ENCODE peak calls at places on chromosomes 1 and 21, in ten cellular contexts. One of them, this sample, is unnamed.

GRCh38 chr1:110880708-110881374 is 7.9 kb downstream of the CD53 start:
- DNase-seq in left ventricle myocardium inferior: no peak
- DNase-seq in spleen: no peak
- DNase-seq in brain microvascular endothelial cell: no peak
- DNase-seq in cardiac fibroblast: no peak
- DNase-seq in nephron progenitor cell: no peak
- DNase-seq in body of pancreas: no peak
- DNase-seq in CD8-positive, alpha-beta T cell: peak
- DNase-seq in tibial nerve: no peak
- DNase-seq in IMR-90: no peak
- DNase-seq in this sample: no peak

GRCh38 chr1:157099633-157100009 is at the start of gene ETV3L:
- DNase-seq in cardiac fibroblast: no peak
- DNase-seq in nephron progenitor cell: no peak
- DNase-seq in tibial nerve: no peak
- DNase-seq in body of pancreas: no peak
- DNase-seq in left ventricle myocardium inferior: peak
- DNase-seq in IMR-90: no peak
- DNase-seq in CD8-positive, alpha-beta T cell: no peak
- DNase-seq in spleen: peak
- DNase-seq in brain microvascular endothelial cell: no peak
- DNase-seq in this sample: no peak

GRCh38 chr1:85581138-85581801 is 709 bp downstream of the CCN1 start:
- DNase-seq in spleen: peak
- DNase-seq in tibial nerve: peak
- DNase-seq in brain microvascular endothelial cell: no peak
- DNase-seq in CD8-positive, alpha-beta T cell: no peak
- DNase-seq in left ventricle myocardium inferior: peak
- DNase-seq in cardiac fibroblast: peak
- DNase-seq in body of pancreas: peak
- DNase-seq in nephron progenitor cell: peak
- DNase-seq in IMR-90: peak
- DNase-seq in this sample: peak

GRCh38 chr21:29230541-29231275 is 68.0 kb upstream of the BACH1 start:
- DNase-seq in brain microvascular endothelial cell: no peak
- DNase-seq in CD8-positive, alpha-beta T cell: no peak
- DNase-seq in cardiac fibroblast: peak
- DNase-seq in tibial nerve: no peak
- DNase-seq in IMR-90: no peak
- DNase-seq in body of pancreas: no peak
- DNase-seq in left ventricle myocardium inferior: no peak
- DNase-seq in spleen: no peak
- DNase-seq in nephron progenitor cell: no peak
- DNase-seq in this sample: no peak

GRCh38 chr1:226643167-226643566 is 94.6 kb downstream of the STUM start:
- DNase-seq in left ventricle myocardium inferior: peak
- DNase-seq in tibial nerve: no peak
- DNase-seq in brain microvascular endothelial cell: peak
- DNase-seq in spleen: peak
- DNase-seq in nephron progenitor cell: no peak
- DNase-seq in cardiac fibroblast: peak
- DNase-seq in CD8-positive, alpha-beta T cell: peak
- DNase-seq in IMR-90: peak
- DNase-seq in body of pancreas: no peak
- DNase-seq in this sample: no peak

GRCh38 chr1:79646885-79647284 is 640.4 kb upstream of the ADGRL4 start:
- DNase-seq in left ventricle myocardium inferior: no peak
- DNase-seq in cardiac fibroblast: no peak
- DNase-seq in CD8-positive, alpha-beta T cell: no peak
- DNase-seq in spleen: no peak
- DNase-seq in tibial nerve: no peak
- DNase-seq in nephron progenitor cell: no peak
- DNase-seq in body of pancreas: no peak
- DNase-seq in brain microvascular endothelial cell: no peak
- DNase-seq in IMR-90: no peak
- DNase-seq in this sample: no peak

GRCh38 chr1:58849556-58849955 is 65.7 kb upstream of the JUN start:
- DNase-seq in spleen: no peak
- DNase-seq in IMR-90: no peak
- DNase-seq in nephron progenitor cell: no peak
- DNase-seq in left ventricle myocardium inferior: no peak
- DNase-seq in tibial nerve: no peak
- DNase-seq in cardiac fibroblast: no peak
- DNase-seq in CD8-positive, alpha-beta T cell: no peak
- DNase-seq in brain microvascular endothelial cell: no peak
- DNase-seq in body of pancreas: no peak
- DNase-seq in this sample: no peak

GRCh38 chr1:220966473-220966872 is 87.2 kb downstream of the HLX start:
- DNase-seq in left ventricle myocardium inferior: no peak
- DNase-seq in CD8-positive, alpha-beta T cell: no peak
- DNase-seq in brain microvascular endothelial cell: no peak
- DNase-seq in body of pancreas: no peak
- DNase-seq in tibial nerve: no peak
- DNase-seq in nephron progenitor cell: no peak
- DNase-seq in IMR-90: no peak
- DNase-seq in spleen: no peak
- DNase-seq in cardiac fibroblast: no peak
- DNase-seq in this sample: no peak

GRCh38 chr1:75392278-75392677 is 218.6 kb downstream of the SLC44A5 start:
- DNase-seq in brain microvascular endothelial cell: no peak
- DNase-seq in body of pancreas: no peak
- DNase-seq in tibial nerve: no peak
- DNase-seq in nephron progenitor cell: no peak
- DNase-seq in left ventricle myocardium inferior: no peak
- DNase-seq in CD8-positive, alpha-beta T cell: no peak
- DNase-seq in IMR-90: no peak
- DNase-seq in spleen: no peak
- DNase-seq in cardiac fibroblast: no peak
- DNase-seq in this sample: no peak

GRCh38 chr1:47690341-47691244 is 252.7 kb downstream of the FOXD2 start:
- DNase-seq in nephron progenitor cell: no peak
- DNase-seq in CD8-positive, alpha-beta T cell: no peak
- DNase-seq in spleen: peak
- DNase-seq in body of pancreas: no peak
- DNase-seq in tibial nerve: no peak
- DNase-seq in IMR-90: no peak
- DNase-seq in brain microvascular endothelial cell: no peak
- DNase-seq in left ventricle myocardium inferior: no peak
- DNase-seq in cardiac fibroblast: no peak
- DNase-seq in this sample: no peak

GRCh38 chr1:28775121-28775942 is 36.6 kb upstream of the OPRD1 start:
- DNase-seq in body of pancreas: peak
- DNase-seq in spleen: peak
- DNase-seq in CD8-positive, alpha-beta T cell: peak
- DNase-seq in IMR-90: peak
- DNase-seq in brain microvascular endothelial cell: peak
- DNase-seq in tibial nerve: peak
- DNase-seq in cardiac fibroblast: peak
- DNase-seq in left ventricle myocardium inferior: peak
- DNase-seq in nephron progenitor cell: peak
- DNase-seq in this sample: no peak

GRCh38 chr1:59971464-59971911 is 44.9 kb upstream of the CYP2J2 start:
- DNase-seq in spleen: peak
- DNase-seq in CD8-positive, alpha-beta T cell: peak
- DNase-seq in IMR-90: peak
- DNase-seq in tibial nerve: peak
- DNase-seq in nephron progenitor cell: peak
- DNase-seq in brain microvascular endothelial cell: peak
- DNase-seq in left ventricle myocardium inferior: peak
- DNase-seq in body of pancreas: peak
- DNase-seq in cardiac fibroblast: peak
- DNase-seq in this sample: peak

GRCh38 chr1:43446881-43447835 is 6.6 kb downstream of the HYI start:
- DNase-seq in tibial nerve: no peak
- DNase-seq in spleen: peak
- DNase-seq in cardiac fibroblast: no peak
- DNase-seq in body of pancreas: no peak
- DNase-seq in left ventricle myocardium inferior: no peak
- DNase-seq in IMR-90: no peak
- DNase-seq in brain microvascular endothelial cell: no peak
- DNase-seq in nephron progenitor cell: no peak
- DNase-seq in CD8-positive, alpha-beta T cell: no peak
- DNase-seq in this sample: no peak

GRCh38 chr1:87200875-87201638 is 127.6 kb upstream of the LMO4 start:
- DNase-seq in cardiac fibroblast: no peak
- DNase-seq in spleen: no peak
- DNase-seq in IMR-90: no peak
- DNase-seq in tibial nerve: no peak
- DNase-seq in body of pancreas: no peak
- DNase-seq in left ventricle myocardium inferior: no peak
- DNase-seq in CD8-positive, alpha-beta T cell: no peak
- DNase-seq in nephron progenitor cell: no peak
- DNase-seq in brain microvascular endothelial cell: no peak
- DNase-seq in this sample: no peak

GRCh38 chr1:61079276-61079897 is 3.0 kb upstream of the NFIA start:
- DNase-seq in IMR-90: no peak
- DNase-seq in spleen: no peak
- DNase-seq in tibial nerve: peak
- DNase-seq in CD8-positive, alpha-beta T cell: no peak
- DNase-seq in brain microvascular endothelial cell: no peak
- DNase-seq in left ventricle myocardium inferior: no peak
- DNase-seq in cardiac fibroblast: no peak
- DNase-seq in nephron progenitor cell: no peak
- DNase-seq in body of pancreas: no peak
- DNase-seq in this sample: no peak

GRCh38 chr1:227191607-227192006 is 126.7 kb downstream of the CDC42BPA start:
- DNase-seq in tibial nerve: no peak
- DNase-seq in CD8-positive, alpha-beta T cell: no peak
- DNase-seq in nephron progenitor cell: no peak
- DNase-seq in cardiac fibroblast: no peak
- DNase-seq in left ventricle myocardium inferior: no peak
- DNase-seq in body of pancreas: no peak
- DNase-seq in brain microvascular endothelial cell: no peak
- DNase-seq in IMR-90: no peak
- DNase-seq in spleen: no peak
- DNase-seq in this sample: no peak

DNA sequence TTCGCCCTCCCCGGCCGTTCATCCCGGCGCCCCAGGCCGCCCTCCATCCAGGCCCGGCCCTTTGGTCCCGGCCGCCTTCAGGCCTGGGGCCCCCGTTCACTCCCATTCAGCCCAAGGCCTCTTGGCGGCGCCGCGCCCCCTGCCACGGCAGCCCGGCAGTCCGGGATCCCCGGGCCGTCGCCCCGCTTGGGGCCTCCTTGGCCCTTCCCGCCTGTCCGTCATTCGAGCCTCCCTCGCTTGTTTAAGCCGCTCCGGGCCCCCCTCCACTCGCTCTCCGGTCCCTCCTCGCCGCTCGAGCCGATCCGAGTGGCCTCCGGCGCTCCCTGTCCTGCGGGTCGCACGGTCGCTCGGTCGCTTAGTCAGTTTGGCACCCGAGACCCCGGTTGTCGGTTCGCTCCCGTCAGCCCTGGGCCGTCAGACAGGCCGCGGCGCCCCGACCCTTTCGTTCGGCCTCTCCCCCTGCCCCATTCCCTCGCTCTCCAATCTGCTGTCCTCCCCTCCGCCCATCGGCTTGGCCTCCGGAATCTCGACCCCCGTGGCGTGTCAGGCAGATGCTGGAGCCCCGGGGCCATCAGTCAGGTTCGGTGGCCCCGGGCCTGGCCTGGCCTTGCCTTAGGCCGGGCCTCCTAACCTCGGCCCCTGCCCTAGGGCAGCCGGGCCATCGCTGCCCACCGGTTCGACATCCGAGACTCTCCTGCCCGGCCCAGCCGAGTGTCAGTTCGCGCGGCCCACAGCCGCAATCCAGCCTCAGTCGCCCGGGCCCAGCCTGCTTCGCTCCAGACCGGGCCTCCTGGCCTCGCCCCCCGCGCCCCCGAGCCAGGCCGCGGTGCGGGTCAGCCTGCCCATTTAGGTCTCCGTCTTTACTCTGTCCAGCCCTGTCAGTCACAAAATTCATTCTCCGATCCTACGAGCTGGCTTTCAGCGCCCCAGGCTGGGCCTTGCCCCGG is 1.1 kb downstream of the LRRC41 start:
- DNase-seq in left ventricle myocardium inferior: peak
- DNase-seq in cardiac fibroblast: peak
- DNase-seq in body of pancreas: peak
- DNase-seq in IMR-90: peak
- DNase-seq in brain microvascular endothelial cell: peak
- DNase-seq in spleen: peak
- DNase-seq in nephron progenitor cell: peak
- DNase-seq in tibial nerve: peak
- DNase-seq in CD8-positive, alpha-beta T cell: peak
- DNase-seq in this sample: peak
- TF ChIP-seq CTCF in left ventricle myocardium inferior: no peak
- TF ChIP-seq CTCF in cardiac fibroblast: no peak
- TF ChIP-seq CTCF in body of pancreas: no peak
- TF ChIP-seq CTCF in IMR-90: peak
- TF ChIP-seq CTCF in brain microvascular endothelial cell: peak
- TF ChIP-seq CTCF in spleen: peak
- TF ChIP-seq CTCF in nephron progenitor cell: no peak
- TF ChIP-seq CTCF in tibial nerve: no peak
- TF ChIP-seq CTCF in CD8-positive, alpha-beta T cell: peak
- TF ChIP-seq CTCF in this sample: peak

GRCh38 chr1:41795205-41795762 is 123.4 kb downstream of the HIVEP3 start:
- DNase-seq in CD8-positive, alpha-beta T cell: no peak
- DNase-seq in left ventricle myocardium inferior: no peak
- DNase-seq in brain microvascular endothelial cell: peak
- DNase-seq in cardiac fibroblast: peak
- DNase-seq in nephron progenitor cell: no peak
- DNase-seq in IMR-90: peak
- DNase-seq in spleen: no peak
- DNase-seq in tibial nerve: no peak
- DNase-seq in body of pancreas: no peak
- DNase-seq in this sample: no peak
- TF ChIP-seq CTCF in CD8-positive, alpha-beta T cell: no peak
- TF ChIP-seq CTCF in left ventricle myocardium inferior: peak
- TF ChIP-seq CTCF in brain microvascular endothelial cell: peak
- TF ChIP-seq CTCF in cardiac fibroblast: peak
- TF ChIP-seq CTCF in nephron progenitor cell: no peak
- TF ChIP-seq CTCF in IMR-90: peak
- TF ChIP-seq CTCF in spleen: no peak
- TF ChIP-seq CTCF in tibial nerve: no peak
- TF ChIP-seq CTCF in body of pancreas: peak
- TF ChIP-seq CTCF in this sample: peak

GRCh38 chr1:192807221-192807967 is 1.4 kb upstream of the RGS2 start:
- DNase-seq in body of pancreas: no peak
- DNase-seq in CD8-positive, alpha-beta T cell: no peak
- DNase-seq in left ventricle myocardium inferior: no peak
- DNase-seq in tibial nerve: no peak
- DNase-seq in cardiac fibroblast: peak
- DNase-seq in spleen: no peak
- DNase-seq in brain microvascular endothelial cell: no peak
- DNase-seq in nephron progenitor cell: no peak
- DNase-seq in IMR-90: peak
- DNase-seq in this sample: no peak
- TF ChIP-seq CTCF in body of pancreas: peak
- TF ChIP-seq CTCF in CD8-positive, alpha-beta T cell: no peak
- TF ChIP-seq CTCF in left ventricle myocardium inferior: peak
- TF ChIP-seq CTCF in tibial nerve: peak
- TF ChIP-seq CTCF in cardiac fibroblast: peak
- TF ChIP-seq CTCF in spleen: no peak
- TF ChIP-seq CTCF in brain microvascular endothelial cell: peak
- TF ChIP-seq CTCF in nephron progenitor cell: no peak
- TF ChIP-seq CTCF in IMR-90: no peak
- TF ChIP-seq CTCF in this sample: no peak

DNA sequence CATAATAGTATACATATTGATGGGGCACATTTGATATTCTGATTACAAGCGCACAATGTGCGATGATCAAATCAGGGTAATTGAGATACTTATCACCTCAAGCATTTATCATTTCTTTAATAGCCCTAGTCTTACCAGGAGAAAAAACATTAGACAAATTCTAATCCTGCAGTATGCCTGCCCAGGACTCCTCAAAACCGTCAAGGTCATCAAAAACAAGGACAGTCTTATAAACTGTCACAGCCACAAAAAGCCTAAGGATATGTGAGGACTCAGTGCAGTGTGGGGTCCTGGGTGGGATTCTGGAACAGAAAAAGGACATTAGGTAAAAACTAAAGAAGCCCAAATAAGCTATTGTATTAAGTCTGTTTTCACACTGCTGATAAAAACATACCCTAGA is 19.1 kb downstream of the CAPN9 start:
- DNase-seq in cardiac fibroblast: no peak
- DNase-seq in spleen: no peak
- DNase-seq in left ventricle myocardium inferior: no peak
- DNase-seq in IMR-90: no peak
- DNase-seq in CD8-positive, alpha-beta T cell: no peak
- DNase-seq in brain microvascular endothelial cell: no peak
- DNase-seq in tibial nerve: no peak
- DNase-seq in body of pancreas: no peak
- DNase-seq in nephron progenitor cell: no peak
- DNase-seq in this sample: no peak
- TF ChIP-seq CTCF in cardiac fibroblast: no peak
- TF ChIP-seq CTCF in spleen: no peak
- TF ChIP-seq CTCF in left ventricle myocardium inferior: no peak
- TF ChIP-seq CTCF in IMR-90: no peak
- TF ChIP-seq CTCF in CD8-positive, alpha-beta T cell: no peak
- TF ChIP-seq CTCF in brain microvascular endothelial cell: no peak
- TF ChIP-seq CTCF in tibial nerve: no peak
- TF ChIP-seq CTCF in body of pancreas: no peak
- TF ChIP-seq CTCF in nephron progenitor cell: no peak
- TF ChIP-seq CTCF in this sample: no peak

This sample was measured in neural crest cell.